ENCODE peak calls at places on chromosomes 4 and X, in six cellular contexts. I, V, X, F, B and G are unnamed samples.

GRCh38 chrX:47743504-47743903 is 84.5 kb upstream of the UXT start:
- DNase-seq in F (no peak), B (no peak), I (no peak), X (no peak), V (no peak), G (peak)

GRCh38 chr4:108114503-108114902 is 54.2 kb downstream of the LEF1 start:
- DNase-seq in V (no peak), X (no peak), B (no peak), I (no peak), F (no peak), G (no peak)

GRCh38 chr4:151690884-151691283 is 69.9 kb downstream of the GATB start:
- DNase-seq in B (no peak), F (no peak), X (no peak), I (no peak), V (no peak), G (no peak)

GRCh38 chr4:6331018-6331417 is 61.4 kb downstream of the WFS1 start:
- DNase-seq in I (no peak), B (no peak), V (no peak), F (no peak), X (no peak), G (no peak)

GRCh38 chrX:152074163-152074562 is 64.2 kb downstream of the MAGEA10 start:
- DNase-seq in V (no peak), F (no peak), B (no peak), X (no peak), I (no peak), G (no peak)

GRCh38 chrX:53263597-53264094 is 17.7 kb downstream of the IQSEC2 start:
- DNase-seq in X (peak), I (no peak), F (no peak), B (no peak), V (no peak), G (no peak)

GRCh38 chr4:114015444-114015899 is 36.0 kb upstream of the ARSJ start:
- DNase-seq in V (no peak), F (no peak), B (no peak), X (peak), I (no peak), G (peak)

GRCh38 chrX:77298790-77299189 is 148.4 kb upstream of the FGF16 start:
- DNase-seq in B (no peak), F (no peak), V (no peak), I (no peak), X (no peak), G (no peak)

GRCh38 chrX:154378799-154379568 is at the start of gene EMD:
- DNase-seq in F (peak), X (peak), V (peak), I (peak), B (peak), G (peak)

GRCh38 chr4:157196050-157196449 is 24.5 kb upstream of the GRIA2 start:
- DNase-seq in X (no peak), F (no peak), I (no peak), V (no peak), B (no peak), G (no peak)

GRCh38 chr4:74056114-74056857 is 17.8 kb upstream of the CXCL3 start:
- DNase-seq in B (no peak), X (no peak), V (no peak), F (no peak), I (no peak), G (no peak)

GRCh38 chr4:61740950-61741638 is 541.0 kb downstream of the ADGRL3 start:
- DNase-seq in X (peak), F (no peak), V (peak), I (no peak), B (no peak), G (no peak)

GRCh38 chr4:122221322-122221721 is 69.2 kb downstream of the BLTP1 start:
- DNase-seq in I (no peak), F (no peak), V (no peak), X (no peak), B (no peak), G (no peak)

GRCh38 chr4:2487632-2488031 is 18.7 kb downstream of the RNF4 start:
- DNase-seq in X (no peak), V (no peak), I (no peak), B (no peak), F (no peak), G (no peak)

GRCh38 chr4:2412534-2412884 is 5.9 kb downstream of the ZFYVE28 start:
- DNase-seq in B (no peak), F (no peak), I (no peak), V (no peak), X (no peak), G (no peak)

GRCh38 chr4:42396361-42397255 is 680 bp upstream of the SHISA3 start:
- DNase-seq in F (no peak), V (no peak), X (no peak), I (no peak), B (no peak), G (no peak)

GRCh38 chr4:105126311-105127153 is 20.1 kb upstream of the TET2 start:
- DNase-seq in X (no peak), F (no peak), I (no peak), V (no peak), B (no peak), G (no peak)

GRCh38 chr4:102036619-102037376 is 246.3 kb downstream of the BANK1 start:
- DNase-seq in F (no peak), X (no peak), I (no peak), V (no peak), B (no peak), G (peak)

GRCh38 chrX:15930585-15930984 is 76.0 kb upstream of the AP1S2 start:
- DNase-seq in V (no peak), F (no peak), X (no peak), I (no peak), B (no peak), G (no peak)

GRCh38 chr4:124873361-124874171 is 161.0 kb upstream of the ANKRD50 start:
- DNase-seq in F (no peak), I (no peak), V (no peak), B (no peak), X (no peak), G (no peak)

GRCh38 chr4:52939325-52939724 is 77.2 kb downstream of the RASL11B start:
- DNase-seq in B (no peak), X (no peak), I (no peak), F (no peak), V (no peak), G (no peak)

GRCh38 chr4:8260656-8261111 is 8.9 kb upstream of the HTRA3 start:
- DNase-seq in V (no peak), F (no peak), B (no peak), X (peak), I (no peak), G (peak)

GRCh38 chr4:169345207-169345788 is 74.5 kb upstream of the SH3RF1 start:
- DNase-seq in F (peak), V (peak), I (no peak), X (peak), B (no peak), G (no peak)

GRCh38 chr4:5143940-5144339 is 92.7 kb downstream of the STK32B start:
- DNase-seq in F (no peak), V (no peak), X (no peak), I (no peak), B (no peak), G (no peak)

GRCh38 chr4:88718098-88718497 is 20.5 kb upstream of the NAP1L5 start:
- DNase-seq in F (no peak), B (no peak), I (no peak), X (no peak), V (no peak), G (no peak)

GRCh38 chr4:110197421-110198398 is 705 bp downstream of the ELOVL6 start:
- DNase-seq in V (peak), X (peak), B (peak), F (peak), I (peak), G (no peak)

GRCh38 chr4:121668368-121669162 is 28.2 kb downstream of the ANXA5 start:
- DNase-seq in B (no peak), I (no peak), F (no peak), V (no peak), X (no peak), G (peak)

GRCh38 chr4:94577136-94577535 is 125.4 kb downstream of the PDLIM5 start:
- DNase-seq in I (peak), V (peak), B (peak), F (peak), X (no peak), G (no peak)

GRCh38 chr4:3483471-3483921 is 20.4 kb downstream of the DOK7 start:
- DNase-seq in I (no peak), B (no peak), F (no peak), V (peak), X (no peak), G (no peak)

GRCh38 chr4:157043131-157043530 is 32.8 kb upstream of the GLRB start:
- DNase-seq in V (no peak), X (no peak), I (no peak), F (no peak), B (no peak), G (no peak)

GRCh38 chr4:179307297-179308136 is 1865.3 kb upstream of the AGA start:
- DNase-seq in X (no peak), B (no peak), V (no peak), F (no peak), I (no peak), G (no peak)

GRCh38 chr4:115944146-115944905 is 830.9 kb upstream of the NDST4 start:
- DNase-seq in F (no peak), B (no peak), V (no peak), I (no peak), X (no peak), G (peak)

GRCh38 chrX:15215366-15215765 is 54.5 kb downstream of the ASB9 start:
- DNase-seq in I (no peak), B (no peak), X (no peak), V (no peak), F (no peak), G (no peak)

GRCh38 chrX:68114573-68115199 is 318.6 kb downstream of the OPHN1 start:
- DNase-seq in F (no peak), I (no peak), V (no peak), X (no peak), B (no peak), G (no peak)

GRCh38 chr4:84126061-84126787 is 372.9 kb downstream of the NKX6-1 start:
- DNase-seq in I (no peak), B (no peak), F (no peak), X (no peak), V (no peak), G (no peak)

GRCh38 chrX:39759526-39760224 is 338.1 kb downstream of the BCOR start:
- DNase-seq in F (peak), V (no peak), B (no peak), I (peak), X (no peak), G (no peak)

GRCh38 chr4:151227731-151228130 is 49.2 kb upstream of the PRSS48 start:
- DNase-seq in X (no peak), I (no peak), B (no peak), F (peak), V (peak), G (peak)